ENCODE peak calls at places on chromosomes 5 and 9, in eight cellular contexts. E is Daoy; L is neural crest cell; O is stimulated activated CD4-positive, alpha-beta T cell treated with anti-CD3 and anti-CD28 coated beads, TNF-alpha, amount 100 ng/mL, for 1 hour; H is astrocyte of the hippocampus; U is activated naive CD4-positive, alpha-beta T cell treated with anti-CD3 and anti-CD28 coated beads for 36 hours; V is H54; F is T follicular helper cell. K is an unnamed sample.

GRCh38 chr5:83209963-83210362 is 132.6 kb downstream of the XRCC4 start:
- DNase-seq in O (no peak), E (no peak), V (no peak), F (no peak), U (no peak), L (no peak), H (no peak), K (no peak)

GRCh38 chr9:127047971-127048370 is 74.5 kb downstream of the ANGPTL2 start:
- DNase-seq in E (no peak), H (no peak), V (no peak), O (no peak), U (no peak), L (no peak), F (no peak), K (no peak)

GRCh38 chr5:168291281-168291960 is at the start of gene WWC1:
- DNase-seq in V (peak; percentile 63), O (peak; percentile 18), E (peak; percentile 75), H (peak; percentile 83), L (peak; percentile 59), F (peak; percentile 60), U (peak; percentile 78), K (peak; percentile 74)

GRCh38 chr5:15117691-15118090 is 246.1 kb upstream of the ANKH start:
- DNase-seq in H (no peak), V (no peak), O (no peak), F (no peak), U (no peak), E (no peak), L (no peak), K (no peak)

GRCh38 chr5:66174338-66174737 is 30.2 kb downstream of the SREK1 start:
- DNase-seq in E (no peak), U (no peak), O (no peak), H (peak; percentile 51), F (no peak), L (no peak), V (no peak), K (no peak)

GRCh38 chr5:127396490-127397155 is 106.0 kb downstream of the MEGF10 start:
- DNase-seq in E (no peak), L (no peak), H (no peak), U (no peak), V (no peak), O (no peak), F (no peak), K (no peak)

GRCh38 chr5:94969174-94969573 is 315.7 kb downstream of the MCTP1 start:
- DNase-seq in F (no peak), U (no peak), E (peak; percentile 15), H (peak; percentile 51), V (no peak), L (no peak), O (no peak), K (no peak)

GRCh38 chr9:34279431-34279830 is 49.6 kb downstream of the KIF24 start:
- DNase-seq in O (no peak), H (no peak), V (no peak), F (no peak), U (no peak), L (no peak), E (peak; percentile 6), K (no peak)

GRCh38 chr9:34612788-34613390 is 992 bp upstream of the RPP25L start:
- DNase-seq in F (peak; percentile 60), V (no peak), H (peak; percentile 88), L (peak; percentile 81), U (peak; percentile 78), O (no peak), E (peak; percentile 86), K (peak; percentile 57)

GRCh38 chr5:127367029-127367428 is 76.4 kb downstream of the MEGF10 start:
- DNase-seq in H (no peak), O (no peak), V (no peak), U (no peak), E (no peak), F (no peak), L (no peak), K (no peak)

GRCh38 chr9:115672477-115673316 is 480.9 kb upstream of the PAPPA start:
- DNase-seq in V (no peak), L (no peak), O (no peak), E (peak; percentile 99), F (no peak), H (peak; percentile 98), U (no peak), K (peak; percentile 50)

GRCh38 chr5:116038817-116039216 is 6.5 kb downstream of the ARL14EPL start:
- DNase-seq in H (no peak), U (no peak), V (no peak), O (no peak), F (no peak), L (no peak), E (no peak), K (no peak)

GRCh38 chr9:2087500-2088313 is 72.6 kb downstream of the SMARCA2 start:
- DNase-seq in H (peak; percentile 48), U (peak; percentile 26), L (no peak), F (no peak), V (peak; percentile 15), O (no peak), E (peak; percentile 39), K (peak; percentile 9)

GRCh38 chr5:59079622-59080620 is 497.0 kb downstream of the RAB3C start:
- DNase-seq in O (no peak), L (no peak), U (no peak), E (peak; percentile 92), F (no peak), H (peak; percentile 70), V (peak; percentile 26), K (peak; percentile 43)

GRCh38 chr9:129330711-129331279 is 152.7 kb upstream of the IER5L start:
- DNase-seq in O (no peak), L (no peak), F (no peak), U (peak; percentile 50), V (no peak), H (no peak), E (no peak), K (no peak)

GRCh38 chr9:503881-504852 is 289.5 kb downstream of the DOCK8 start:
- DNase-seq in L (peak; percentile 61), E (peak; percentile 90), F (peak; percentile 52), U (peak; percentile 72), O (peak; percentile 53), V (peak; percentile 50), H (peak; percentile 88), K (peak; percentile 28)

GRCh38 chr5:122008061-122008460 is 46.3 kb downstream of the SRFBP1 start:
- DNase-seq in V (no peak), L (no peak), O (no peak), E (no peak), H (no peak), U (no peak), F (no peak), K (no peak)

GRCh38 chr5:124948062-124948753 is 201.8 kb upstream of the ZNF608 start:
- DNase-seq in O (no peak), E (peak; percentile 37), F (no peak), V (no peak), H (peak; percentile 37), U (no peak), L (no peak), K (no peak)

GRCh38 chr5:102223542-102224444 is 72.3 kb downstream of the SLCO4C1 start:
- DNase-seq in O (no peak), V (no peak), H (peak; percentile 56), U (no peak), E (peak; percentile 3), L (no peak), F (no peak), K (peak; percentile 1)

GRCh38 chr9:104864675-104865104 is 63.3 kb downstream of the ABCA1 start:
- DNase-seq in V (no peak), E (peak; percentile 39), F (no peak), O (no peak), U (no peak), H (no peak), L (no peak), K (no peak)

GRCh38 chr9:137972988-137973470 is 95.4 kb downstream of the CACNA1B start:
- DNase-seq in E (no peak), V (no peak), U (no peak), L (no peak), F (no peak), O (no peak), H (no peak), K (no peak)